ENCODE peak calls at places on chromosome 9, in seven cellular contexts. O is K562, Q is HCT116, D is H1, X is HepG2, B is Panc1, N is GM12878. L is an unnamed sample.
A peak's percentile ranks its signal among the peaks of the same experiment; 100 is the strongest.

GRCh38 chr9:86948153-86948929 is 1.0 kb upstream of the GAS1 start:
- DNase-seq in X (peak; percentile 13), Q (peak; percentile 47), N (no peak), O (peak; percentile 53), D (no peak), B (peak; percentile 28), L (peak; percentile 74)

GRCh38 chr9:125548141-125548540 is 158.9 kb downstream of the MAPKAP1 start:
- DNase-seq in X (peak; percentile 79), N (no peak), O (no peak), D (no peak), B (no peak), Q (no peak), L (no peak)

GRCh38 chr9:37836386-37836785 is 35.8 kb downstream of the DCAF10 start:
- DNase-seq in N (peak; percentile 44), X (no peak), O (no peak), Q (no peak), B (no peak), D (no peak), L (no peak)

GRCh38 chr9:115943591-115944165 is 209.9 kb upstream of the PAPPA start:
- DNase-seq in X (no peak), Q (no peak), B (no peak), N (no peak), O (no peak), D (no peak), L (no peak)

GRCh38 chr9:137427454-137428310 is 4.5 kb downstream of the NOXA1 start:
- DNase-seq in B (no peak), X (no peak), Q (no peak), N (no peak), O (no peak), D (no peak), L (no peak)

GRCh38 chr9:6646028-6646636 is 603 bp upstream of the GLDC start:
- DNase-seq in D (no peak), X (peak; percentile 18), Q (no peak), N (no peak), O (no peak), B (no peak), L (no peak)

GRCh38 chr9:78788101-78788500 is 491.2 kb downstream of the PSAT1 start:
- DNase-seq in X (no peak), B (no peak), N (no peak), O (no peak), Q (no peak), D (no peak), L (no peak)

GRCh38 chr9:121305269-121305994 is 37.5 kb downstream of the GSN start:
- DNase-seq in D (no peak), O (no peak), B (no peak), X (no peak), Q (no peak), N (no peak), L (no peak)

GRCh38 chr9:137357166-137357565 is 55.1 kb upstream of the NRARP start:
- DNase-seq in O (no peak), N (no peak), Q (no peak), B (no peak), D (no peak), X (no peak), L (no peak)

GRCh38 chr9:135822383-135822755 is 85.0 kb downstream of the CAMSAP1 start:
- DNase-seq in Q (no peak), O (no peak), D (no peak), N (no peak), X (no peak), B (no peak), L (no peak)

GRCh38 chr9:126595982-126596381 is 17.7 kb upstream of the LMX1B start:
- DNase-seq in D (no peak), B (no peak), Q (no peak), N (no peak), O (no peak), X (no peak), L (no peak)

GRCh38 chr9:123867971-123868370 is 62.0 kb downstream of the DENND1A start:
- DNase-seq in Q (no peak), D (no peak), B (no peak), X (no peak), O (no peak), N (no peak), L (no peak)

GRCh38 chr9:130137081-130137869 is 34.9 kb upstream of the NCS1 start:
- DNase-seq in D (no peak), Q (no peak), X (no peak), B (no peak), N (no peak), O (peak; percentile 38), L (no peak)

GRCh38 chr9:120413121-120414048 is 166.6 kb downstream of the CDK5RAP2 start:
- DNase-seq in N (no peak), B (no peak), D (no peak), Q (no peak), O (no peak), X (no peak), L (peak; percentile 46)

GRCh38 chr9:94554439-94555331 is at the start of gene PCAT7:
- DNase-seq in N (peak; percentile 12), X (peak; percentile 84), Q (peak; percentile 74), D (peak; percentile 53), O (peak; percentile 75), B (peak; percentile 25), L (peak; percentile 56)

GRCh38 chr9:117672397-117672796 is 31.8 kb upstream of the TLR4 start:
- DNase-seq in N (no peak), B (peak; percentile 15), Q (no peak), D (no peak), X (peak; percentile 1), O (no peak), L (no peak)

GRCh38 chr9:90204128-90204838 is 438.3 kb downstream of the DIRAS2 start:
- DNase-seq in X (no peak), O (no peak), D (no peak), Q (no peak), N (no peak), B (no peak), L (no peak)

GRCh38 chr9:89915187-89915586 is 310.4 kb downstream of the GADD45G start:
- DNase-seq in B (no peak), O (no peak), N (no peak), X (no peak), D (no peak), Q (no peak), L (no peak)

GRCh38 chr9:87035868-87036267 is 88.6 kb upstream of the GAS1 start:
- DNase-seq in N (no peak), D (no peak), Q (no peak), O (no peak), B (no peak), X (no peak), L (no peak)

GRCh38 chr9:89436326-89436725 is 61.6 kb downstream of the SEMA4D start:
- DNase-seq in O (no peak), N (no peak), Q (no peak), B (no peak), D (no peak), X (no peak), L (no peak)

DNA sequence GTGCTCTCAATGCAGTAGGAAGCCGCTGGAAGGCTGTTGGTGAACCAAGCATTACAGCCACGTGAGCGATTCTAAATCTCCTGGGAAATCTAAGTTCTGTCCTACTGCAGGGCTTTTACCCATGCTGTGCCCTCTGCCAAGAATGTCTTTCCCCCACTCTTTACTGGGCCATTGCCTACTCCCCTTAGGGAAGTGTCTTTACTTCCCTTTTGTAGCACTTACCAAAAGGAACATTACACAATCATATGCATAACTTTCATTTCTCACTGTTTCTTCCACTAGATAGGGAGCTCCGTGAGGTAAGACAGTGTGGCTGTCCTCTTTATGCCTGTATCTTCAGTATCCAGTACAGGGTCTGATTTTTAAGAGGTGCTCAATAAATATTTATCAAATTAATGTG is 241.7 kb upstream of the NR4A3 start:
- DNase-seq in D (no peak), O (no peak), Q (no peak), B (no peak), X (no peak), N (no peak), L (no peak)
- TF ChIP-seq SIN3A in D (no peak), O (no peak), Q (no peak), B (no peak), X (no peak), N (no peak), L (no peak)

DNA sequence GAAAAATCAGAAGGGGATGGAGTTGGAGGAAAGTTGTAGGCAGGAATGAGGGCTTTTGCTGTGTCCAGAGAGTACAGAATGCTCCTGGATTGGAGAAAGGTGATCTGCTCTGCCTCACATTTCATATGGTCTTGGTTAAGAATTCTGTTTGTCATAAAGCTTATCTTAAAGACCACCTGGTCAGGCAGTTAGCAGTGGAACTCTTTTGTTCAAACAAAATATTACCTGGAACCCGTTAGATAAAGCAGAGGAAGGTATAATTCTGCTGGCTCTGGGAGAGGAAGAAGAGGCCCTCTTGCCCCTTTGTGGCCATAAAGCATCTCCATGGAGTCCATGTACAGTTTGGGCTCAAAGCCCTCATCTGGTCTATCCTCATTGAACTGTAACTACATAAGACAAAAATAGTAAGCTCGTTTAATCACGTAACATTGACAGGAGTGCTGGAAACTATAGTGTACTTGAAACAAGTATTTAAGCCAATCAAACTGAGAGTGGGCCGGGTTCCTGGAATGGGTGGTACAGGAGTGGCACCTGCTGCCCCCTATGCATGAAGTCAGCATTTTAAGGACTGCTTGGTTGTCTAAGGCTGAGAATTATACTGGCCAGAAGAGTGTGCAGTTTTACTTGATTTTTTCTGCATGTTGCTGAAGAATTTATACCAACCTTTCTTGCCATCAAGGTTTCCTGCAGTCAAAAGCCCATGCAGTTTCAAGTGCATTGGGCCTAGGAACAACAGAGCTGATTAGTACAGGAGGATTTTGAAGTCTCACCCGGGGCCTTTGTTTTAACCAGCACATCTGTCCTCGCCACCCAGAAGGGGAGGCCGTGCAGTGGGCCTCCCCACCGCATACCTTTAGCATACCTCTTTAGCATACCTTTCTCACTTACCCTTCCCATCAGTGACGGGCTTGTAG is 39.9 kb downstream of the STXBP1 start:
- DNase-seq in N (no peak), X (no peak), D (no peak), O (peak; percentile 62), Q (no peak), B (no peak), L (no peak)
- TF ChIP-seq SIN3A in N (no peak), X (no peak), D (no peak), O (no peak), Q (no peak), B (no peak), L (no peak)

GRCh38 chr9:71506821-71507220 is 261.5 kb downstream of the CEMIP2 start:
- DNase-seq in Q (no peak), N (no peak), X (no peak), O (no peak), D (no peak), B (no peak), L (no peak)
- TF ChIP-seq SIN3A in Q (no peak), N (no peak), X (no peak), O (no peak), D (no peak), B (no peak), L (no peak)

GRCh38 chr9:99366183-99366582 is 144.1 kb downstream of the SEC61B start:
- DNase-seq in N (no peak), O (no peak), D (no peak), Q (no peak), B (no peak), X (no peak), L (no peak)

GRCh38 chr9:99366601-99367000 is 144.5 kb downstream of the SEC61B start:
- DNase-seq in Q (no peak), D (no peak), B (no peak), X (no peak), N (no peak), O (no peak), L (no peak)

GRCh38 chr9:99363509-99363908 is 141.4 kb downstream of the SEC61B start:
- DNase-seq in N (no peak), B (no peak), Q (no peak), O (no peak), D (no peak), X (no peak), L (no peak)

GRCh38 chr9:99362317-99362716 is 140.2 kb downstream of the SEC61B start:
- DNase-seq in Q (no peak), B (no peak), N (no peak), O (no peak), D (no peak), X (no peak), L (no peak)

GRCh38 chr9:99365233-99365980 is 143.3 kb downstream of the SEC61B start:
- DNase-seq in Q (no peak), B (no peak), O (no peak), D (no peak), X (no peak), N (no peak), L (no peak)
- TF ChIP-seq SIN3A in Q (no peak), B (no peak), O (no peak), D (no peak), X (no peak), N (no peak), L (no peak)